ENCODE peak calls at places on chromosomes 2 and 18, in nine cellular contexts. One of them, this sample, is unnamed.
A peak's percentile ranks its signal among the peaks of the same experiment; 100 is the strongest.

GRCh38 chr2:175709248-175709647 is 292.8 kb downstream of the LNPK start:
- DNase-seq in adrenal gland: no peak
- DNase-seq in MCF 10A: no peak
- DNase-seq in cardiac muscle cell: no peak
- DNase-seq in fibroblast of mammary gland: no peak
- DNase-seq in mucosa of descending colon: no peak
- DNase-seq in dorsolateral prefrontal cortex: no peak
- DNase-seq in BJ: no peak
- DNase-seq in endothelial cell: no peak
- DNase-seq in this sample: no peak

GRCh38 chr2:20091305-20091991 is 40.0 kb upstream of the LAPTM4A start:
- DNase-seq in adrenal gland: no peak
- DNase-seq in MCF 10A: peak; percentile 71
- DNase-seq in cardiac muscle cell: peak; percentile 88
- DNase-seq in fibroblast of mammary gland: peak; percentile 97
- DNase-seq in mucosa of descending colon: peak; percentile 25
- DNase-seq in dorsolateral prefrontal cortex: no peak
- DNase-seq in BJ: peak; percentile 85
- DNase-seq in endothelial cell: no peak
- DNase-seq in this sample: no peak

GRCh38 chr2:70133521-70134348 is 46.5 kb downstream of the PCBP1 start:
- DNase-seq in adrenal gland: no peak
- DNase-seq in MCF 10A: no peak
- DNase-seq in cardiac muscle cell: peak; percentile 65
- DNase-seq in fibroblast of mammary gland: no peak
- DNase-seq in mucosa of descending colon: no peak
- DNase-seq in dorsolateral prefrontal cortex: no peak
- DNase-seq in BJ: no peak
- DNase-seq in endothelial cell: no peak
- DNase-seq in this sample: no peak

GRCh38 chr2:182020319-182021055 is 34.8 kb downstream of the PPP1R1C start:
- DNase-seq in adrenal gland: no peak
- DNase-seq in MCF 10A: no peak
- DNase-seq in cardiac muscle cell: peak; percentile 8
- DNase-seq in fibroblast of mammary gland: peak; percentile 48
- DNase-seq in mucosa of descending colon: no peak
- DNase-seq in dorsolateral prefrontal cortex: no peak
- DNase-seq in BJ: no peak
- DNase-seq in endothelial cell: no peak
- DNase-seq in this sample: no peak

GRCh38 chr18:73551211-73551610 is 596.4 kb downstream of the FBXO15 start:
- DNase-seq in adrenal gland: no peak
- DNase-seq in MCF 10A: no peak
- DNase-seq in cardiac muscle cell: no peak
- DNase-seq in fibroblast of mammary gland: no peak
- DNase-seq in mucosa of descending colon: no peak
- DNase-seq in dorsolateral prefrontal cortex: no peak
- DNase-seq in BJ: no peak
- DNase-seq in endothelial cell: no peak
- DNase-seq in this sample: no peak

GRCh38 chr2:186599186-186599778 is 9.4 kb downstream of the ITGAV start:
- DNase-seq in adrenal gland: peak; percentile 25
- DNase-seq in MCF 10A: no peak
- DNase-seq in cardiac muscle cell: peak; percentile 20
- DNase-seq in fibroblast of mammary gland: peak; percentile 44
- DNase-seq in mucosa of descending colon: no peak
- DNase-seq in dorsolateral prefrontal cortex: no peak
- DNase-seq in BJ: no peak
- DNase-seq in endothelial cell: no peak
- DNase-seq in this sample: no peak

GRCh38 chr2:85954918-85955420 is 66.2 kb upstream of the ST3GAL5 start:
- DNase-seq in adrenal gland: no peak
- DNase-seq in MCF 10A: no peak
- DNase-seq in cardiac muscle cell: no peak
- DNase-seq in fibroblast of mammary gland: no peak
- DNase-seq in mucosa of descending colon: peak; percentile 11
- DNase-seq in dorsolateral prefrontal cortex: no peak
- DNase-seq in BJ: no peak
- DNase-seq in endothelial cell: no peak
- DNase-seq in this sample: peak; percentile 78

GRCh38 chr2:624096-624495 is 53.1 kb downstream of the TMEM18 start:
- DNase-seq in adrenal gland: no peak
- DNase-seq in MCF 10A: no peak
- DNase-seq in cardiac muscle cell: no peak
- DNase-seq in fibroblast of mammary gland: no peak
- DNase-seq in mucosa of descending colon: no peak
- DNase-seq in dorsolateral prefrontal cortex: no peak
- DNase-seq in BJ: no peak
- DNase-seq in endothelial cell: no peak
- DNase-seq in this sample: no peak

GRCh38 chr18:27695509-27695908 is 481.4 kb downstream of the CDH2 start:
- DNase-seq in adrenal gland: no peak
- DNase-seq in MCF 10A: peak; percentile 13
- DNase-seq in cardiac muscle cell: no peak
- DNase-seq in fibroblast of mammary gland: no peak
- DNase-seq in mucosa of descending colon: no peak
- DNase-seq in dorsolateral prefrontal cortex: no peak
- DNase-seq in BJ: no peak
- DNase-seq in endothelial cell: no peak
- DNase-seq in this sample: no peak

DNA sequence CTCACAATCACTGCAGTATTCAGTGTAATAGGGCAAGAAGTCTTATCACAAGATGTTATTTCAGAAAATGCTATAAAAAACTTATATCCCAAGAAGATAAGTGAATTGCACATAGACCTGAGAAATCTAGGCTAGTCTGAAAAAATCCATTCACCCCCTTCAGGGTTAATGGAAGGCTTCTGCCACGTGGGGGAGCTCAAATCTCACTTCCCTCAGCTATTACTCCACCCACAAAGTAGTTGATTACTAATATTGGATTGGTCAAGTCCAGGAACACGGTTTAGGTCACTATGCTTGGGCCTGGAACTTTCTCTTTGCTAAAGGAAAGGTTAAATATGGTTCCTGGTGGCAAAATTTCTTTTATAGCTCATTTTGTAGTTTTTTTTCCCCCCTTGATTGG is 51.2 kb upstream of the ADAM23 start:
- DNase-seq in adrenal gland: peak; percentile 52
- DNase-seq in MCF 10A: peak; percentile 64
- DNase-seq in cardiac muscle cell: peak; percentile 60
- DNase-seq in fibroblast of mammary gland: peak; percentile 63
- DNase-seq in mucosa of descending colon: peak; percentile 11
- DNase-seq in dorsolateral prefrontal cortex: no peak
- DNase-seq in BJ: no peak
- DNase-seq in endothelial cell: peak; percentile 9
- DNase-seq in this sample: no peak
- TF ChIP-seq CTCF in adrenal gland: peak; percentile 28
- TF ChIP-seq CTCF in MCF 10A: peak; percentile 44
- TF ChIP-seq CTCF in cardiac muscle cell: peak; percentile 60
- TF ChIP-seq CTCF in fibroblast of mammary gland: peak; percentile 64
- TF ChIP-seq CTCF in mucosa of descending colon: no peak
- TF ChIP-seq CTCF in dorsolateral prefrontal cortex: no peak
- TF ChIP-seq CTCF in BJ: peak; percentile 52
- TF ChIP-seq CTCF in endothelial cell: peak; percentile 47
- TF ChIP-seq CTCF in this sample: peak; percentile 29

DNA sequence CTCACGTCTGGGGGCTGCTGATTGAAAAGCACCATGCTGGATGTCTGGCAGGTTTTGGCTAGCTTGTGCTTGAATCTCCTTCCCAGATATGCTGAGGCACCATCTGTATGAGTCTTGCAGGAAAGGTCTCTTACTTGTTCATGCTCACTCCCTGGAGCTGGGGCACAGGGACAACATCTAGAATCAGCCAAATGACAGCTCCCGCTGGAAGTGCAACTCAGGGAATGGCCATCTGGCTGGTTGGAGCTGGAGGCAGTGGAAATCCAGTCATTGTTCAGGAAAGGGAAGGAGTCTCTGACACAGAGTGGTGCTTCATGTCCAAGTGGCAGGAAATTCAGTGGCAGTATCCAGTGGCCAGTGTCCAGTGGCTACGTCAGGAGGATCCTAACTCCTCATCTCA is 9.7 kb downstream of the CCDC68 start:
- DNase-seq in adrenal gland: no peak
- DNase-seq in MCF 10A: no peak
- DNase-seq in cardiac muscle cell: no peak
- DNase-seq in fibroblast of mammary gland: no peak
- DNase-seq in mucosa of descending colon: no peak
- DNase-seq in dorsolateral prefrontal cortex: no peak
- DNase-seq in BJ: no peak
- DNase-seq in endothelial cell: no peak
- DNase-seq in this sample: no peak
- TF ChIP-seq CTCF in adrenal gland: no peak
- TF ChIP-seq CTCF in MCF 10A: no peak
- TF ChIP-seq CTCF in cardiac muscle cell: no peak
- TF ChIP-seq CTCF in fibroblast of mammary gland: no peak
- TF ChIP-seq CTCF in mucosa of descending colon: no peak
- TF ChIP-seq CTCF in dorsolateral prefrontal cortex: no peak
- TF ChIP-seq CTCF in BJ: no peak
- TF ChIP-seq CTCF in endothelial cell: no peak
- TF ChIP-seq CTCF in this sample: no peak

GRCh38 chr2:42929577-42929984 is 137.2 kb upstream of the HAAO start:
- DNase-seq in adrenal gland: no peak
- DNase-seq in MCF 10A: no peak
- DNase-seq in cardiac muscle cell: no peak
- DNase-seq in fibroblast of mammary gland: no peak
- DNase-seq in mucosa of descending colon: no peak
- DNase-seq in dorsolateral prefrontal cortex: no peak
- DNase-seq in BJ: no peak
- DNase-seq in endothelial cell: no peak
- DNase-seq in this sample: peak; percentile 46

GRCh38 chr2:42929985-42930581 is 137.7 kb upstream of the HAAO start:
- DNase-seq in adrenal gland: peak; percentile 45
- DNase-seq in MCF 10A: no peak
- DNase-seq in cardiac muscle cell: peak; percentile 95
- DNase-seq in fibroblast of mammary gland: peak; percentile 94
- DNase-seq in mucosa of descending colon: no peak
- DNase-seq in dorsolateral prefrontal cortex: no peak
- DNase-seq in BJ: no peak
- DNase-seq in endothelial cell: no peak
- DNase-seq in this sample: peak; percentile 51

GRCh38 chr2:42932271-42933151 is 140.1 kb upstream of the HAAO start:
- DNase-seq in adrenal gland: no peak
- DNase-seq in MCF 10A: no peak
- DNase-seq in cardiac muscle cell: no peak
- DNase-seq in fibroblast of mammary gland: no peak
- DNase-seq in mucosa of descending colon: no peak
- DNase-seq in dorsolateral prefrontal cortex: no peak
- DNase-seq in BJ: no peak
- DNase-seq in endothelial cell: no peak
- DNase-seq in this sample: no peak

GRCh38 chr2:42931818-42932195 is 139.4 kb upstream of the HAAO start:
- DNase-seq in adrenal gland: no peak
- DNase-seq in MCF 10A: no peak
- DNase-seq in cardiac muscle cell: no peak
- DNase-seq in fibroblast of mammary gland: peak; percentile 38
- DNase-seq in mucosa of descending colon: no peak
- DNase-seq in dorsolateral prefrontal cortex: no peak
- DNase-seq in BJ: no peak
- DNase-seq in endothelial cell: no peak
- DNase-seq in this sample: no peak

GRCh38 chr2:42931147-42931817 is 138.9 kb upstream of the HAAO start:
- DNase-seq in adrenal gland: no peak
- DNase-seq in MCF 10A: no peak
- DNase-seq in cardiac muscle cell: no peak
- DNase-seq in fibroblast of mammary gland: peak; percentile 25
- DNase-seq in mucosa of descending colon: no peak
- DNase-seq in dorsolateral prefrontal cortex: no peak
- DNase-seq in BJ: no peak
- DNase-seq in endothelial cell: peak; percentile 52
- DNase-seq in this sample: peak; percentile 29
- TF ChIP-seq CTCF in adrenal gland: no peak
- TF ChIP-seq CTCF in MCF 10A: no peak
- TF ChIP-seq CTCF in cardiac muscle cell: peak; percentile 35
- TF ChIP-seq CTCF in fibroblast of mammary gland: peak; percentile 17
- TF ChIP-seq CTCF in mucosa of descending colon: no peak
- TF ChIP-seq CTCF in dorsolateral prefrontal cortex: no peak
- TF ChIP-seq CTCF in BJ: peak; percentile 38
- TF ChIP-seq CTCF in endothelial cell: peak; percentile 38
- TF ChIP-seq CTCF in this sample: no peak

DNA sequence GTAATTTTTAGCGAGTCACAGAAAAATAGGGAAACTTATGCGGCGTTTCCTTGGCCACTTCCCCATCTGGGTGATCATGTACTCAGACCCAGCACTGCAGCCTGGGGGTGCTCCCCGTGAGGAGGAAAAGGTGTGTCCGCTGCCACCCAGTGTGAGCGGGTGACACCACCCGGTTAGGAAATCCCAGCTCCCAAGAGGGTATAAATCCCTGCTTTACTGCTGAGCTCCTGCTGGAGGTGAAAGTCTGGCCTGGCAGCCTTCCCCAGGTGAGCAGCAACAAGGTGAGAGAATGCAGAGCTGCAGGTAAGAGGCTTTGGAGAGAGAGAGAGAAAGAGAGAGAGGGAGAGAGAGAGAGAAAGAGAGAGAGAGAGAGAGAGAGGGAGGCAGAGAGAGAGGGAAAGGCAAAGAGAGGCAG is at the start of gene IL1R2:
- DNase-seq in adrenal gland: peak; percentile 48
- DNase-seq in MCF 10A: peak; percentile 54
- DNase-seq in cardiac muscle cell: no peak
- DNase-seq in fibroblast of mammary gland: no peak
- DNase-seq in mucosa of descending colon: peak; percentile 79
- DNase-seq in dorsolateral prefrontal cortex: no peak
- DNase-seq in BJ: no peak
- DNase-seq in endothelial cell: no peak
- DNase-seq in this sample: peak; percentile 72
- TF ChIP-seq CTCF in adrenal gland: no peak
- TF ChIP-seq CTCF in MCF 10A: no peak
- TF ChIP-seq CTCF in cardiac muscle cell: no peak
- TF ChIP-seq CTCF in fibroblast of mammary gland: no peak
- TF ChIP-seq CTCF in mucosa of descending colon: no peak
- TF ChIP-seq CTCF in dorsolateral prefrontal cortex: no peak
- TF ChIP-seq CTCF in BJ: no peak
- TF ChIP-seq CTCF in endothelial cell: no peak
- TF ChIP-seq CTCF in this sample: no peak

DNA sequence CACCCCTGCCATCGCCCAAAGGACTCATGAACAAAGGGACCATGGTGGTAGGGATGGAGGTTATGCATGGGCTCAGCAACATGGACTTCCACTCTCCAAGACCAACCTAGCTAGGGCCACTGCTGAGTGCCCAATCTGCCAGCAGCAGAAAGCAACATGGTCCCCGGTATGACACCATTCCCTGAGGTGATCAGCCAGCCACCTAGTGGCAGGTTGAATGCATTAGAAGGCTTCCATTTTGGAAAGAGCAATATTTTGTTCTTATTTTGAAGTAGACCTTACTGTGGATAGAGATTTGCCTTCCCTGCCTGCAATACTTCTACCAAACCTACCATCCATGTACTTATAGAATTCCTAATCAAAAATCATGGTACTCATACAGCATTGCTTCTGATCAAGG is 99.8 kb downstream of the METTL4 start:
- DNase-seq in adrenal gland: no peak
- DNase-seq in MCF 10A: no peak
- DNase-seq in cardiac muscle cell: no peak
- DNase-seq in fibroblast of mammary gland: no peak
- DNase-seq in mucosa of descending colon: no peak
- DNase-seq in dorsolateral prefrontal cortex: no peak
- DNase-seq in BJ: no peak
- DNase-seq in endothelial cell: no peak
- DNase-seq in this sample: no peak
- TF ChIP-seq CTCF in adrenal gland: no peak
- TF ChIP-seq CTCF in MCF 10A: no peak
- TF ChIP-seq CTCF in cardiac muscle cell: peak; percentile 7
- TF ChIP-seq CTCF in fibroblast of mammary gland: peak; percentile 23
- TF ChIP-seq CTCF in mucosa of descending colon: no peak
- TF ChIP-seq CTCF in dorsolateral prefrontal cortex: no peak
- TF ChIP-seq CTCF in BJ: no peak
- TF ChIP-seq CTCF in endothelial cell: no peak
- TF ChIP-seq CTCF in this sample: no peak

GRCh38 chr2:37026050-37026449 is 58.1 kb downstream of the HEATR5B start:
- DNase-seq in adrenal gland: no peak
- DNase-seq in MCF 10A: peak; percentile 6
- DNase-seq in cardiac muscle cell: peak; percentile 15
- DNase-seq in fibroblast of mammary gland: peak; percentile 17
- DNase-seq in mucosa of descending colon: no peak
- DNase-seq in dorsolateral prefrontal cortex: no peak
- DNase-seq in BJ: no peak
- DNase-seq in endothelial cell: peak; percentile 8
- DNase-seq in this sample: no peak
- TF ChIP-seq CTCF in adrenal gland: no peak
- TF ChIP-seq CTCF in MCF 10A: peak; percentile 8
- TF ChIP-seq CTCF in cardiac muscle cell: peak; percentile 22
- TF ChIP-seq CTCF in fibroblast of mammary gland: peak; percentile 24
- TF ChIP-seq CTCF in mucosa of descending colon: no peak
- TF ChIP-seq CTCF in dorsolateral prefrontal cortex: no peak
- TF ChIP-seq CTCF in BJ: no peak
- TF ChIP-seq CTCF in endothelial cell: no peak
- TF ChIP-seq CTCF in this sample: no peak

This sample was measured in upper lobe of right lung.